ENCODE peak calls at places on chromosomes 2 and 18, in nine cellular contexts. One of them, this sample, is unnamed.

GRCh38 chr18:79857082-79857661 is 59.4 kb downstream of the KCNG2 start:
- DNase-seq in effector memory CD4-positive, alpha-beta T cell: no peak
- DNase-seq in HuH-7: no peak
- DNase-seq in NCI-H2081 treated with DMSO at 0.1 percent for 48 hours: no peak
- DNase-seq in T-helper 1 cell: no peak
- DNase-seq in NCI-H1417: peak; percentile 48
- DNase-seq in CD8-positive, alpha-beta memory T cell: no peak
- DNase-seq in AG04449: no peak
- DNase-seq in gastrocnemius medialis: no peak
- DNase-seq in this sample: peak; percentile 44

GRCh38 chr2:224934542-224935188 is 107.6 kb downstream of the DOCK10 start:
- DNase-seq in CD8-positive, alpha-beta memory T cell: no peak
- DNase-seq in AG04449: no peak
- DNase-seq in HuH-7: no peak
- DNase-seq in NCI-H1417: no peak
- DNase-seq in gastrocnemius medialis: no peak
- DNase-seq in NCI-H2081 treated with DMSO at 0.1 percent for 48 hours: no peak
- DNase-seq in T-helper 1 cell: no peak
- DNase-seq in effector memory CD4-positive, alpha-beta T cell: no peak
- DNase-seq in this sample: no peak

GRCh38 chr2:34998726-34999125 is 1356.9 kb upstream of the CRIM1 start:
- DNase-seq in effector memory CD4-positive, alpha-beta T cell: no peak
- DNase-seq in T-helper 1 cell: no peak
- DNase-seq in AG04449: no peak
- DNase-seq in HuH-7: no peak
- DNase-seq in gastrocnemius medialis: no peak
- DNase-seq in CD8-positive, alpha-beta memory T cell: no peak
- DNase-seq in NCI-H2081 treated with DMSO at 0.1 percent for 48 hours: no peak
- DNase-seq in NCI-H1417: no peak
- DNase-seq in this sample: no peak

GRCh38 chr2:31241625-31242270 is 7.8 kb downstream of the EHD3 start:
- DNase-seq in effector memory CD4-positive, alpha-beta T cell: no peak
- DNase-seq in gastrocnemius medialis: peak; percentile 73
- DNase-seq in HuH-7: no peak
- DNase-seq in NCI-H2081 treated with DMSO at 0.1 percent for 48 hours: no peak
- DNase-seq in NCI-H1417: no peak
- DNase-seq in AG04449: no peak
- DNase-seq in T-helper 1 cell: no peak
- DNase-seq in CD8-positive, alpha-beta memory T cell: no peak
- DNase-seq in this sample: no peak

GRCh38 chr2:119485336-119486110 is 38.8 kb downstream of the SCTR start:
- DNase-seq in NCI-H2081 treated with DMSO at 0.1 percent for 48 hours: no peak
- DNase-seq in AG04449: no peak
- DNase-seq in gastrocnemius medialis: peak; percentile 66
- DNase-seq in CD8-positive, alpha-beta memory T cell: no peak
- DNase-seq in T-helper 1 cell: no peak
- DNase-seq in effector memory CD4-positive, alpha-beta T cell: no peak
- DNase-seq in HuH-7: no peak
- DNase-seq in NCI-H1417: no peak
- DNase-seq in this sample: no peak

GRCh38 chr18:68441241-68441640 is 273.7 kb downstream of the TMX3 start:
- DNase-seq in NCI-H1417: no peak
- DNase-seq in HuH-7: no peak
- DNase-seq in T-helper 1 cell: no peak
- DNase-seq in NCI-H2081 treated with DMSO at 0.1 percent for 48 hours: no peak
- DNase-seq in CD8-positive, alpha-beta memory T cell: no peak
- DNase-seq in AG04449: no peak
- DNase-seq in gastrocnemius medialis: no peak
- DNase-seq in effector memory CD4-positive, alpha-beta T cell: no peak
- DNase-seq in this sample: peak; percentile 41

GRCh38 chr2:9627310-9627709 is 3.5 kb downstream of the YWHAQ start:
- DNase-seq in gastrocnemius medialis: no peak
- DNase-seq in AG04449: no peak
- DNase-seq in effector memory CD4-positive, alpha-beta T cell: no peak
- DNase-seq in HuH-7: no peak
- DNase-seq in T-helper 1 cell: no peak
- DNase-seq in NCI-H2081 treated with DMSO at 0.1 percent for 48 hours: no peak
- DNase-seq in NCI-H1417: no peak
- DNase-seq in CD8-positive, alpha-beta memory T cell: no peak
- DNase-seq in this sample: no peak

GRCh38 chr2:163374282-163374681 is 361.5 kb downstream of the FIGN start:
- DNase-seq in AG04449: no peak
- DNase-seq in CD8-positive, alpha-beta memory T cell: no peak
- DNase-seq in T-helper 1 cell: no peak
- DNase-seq in effector memory CD4-positive, alpha-beta T cell: no peak
- DNase-seq in gastrocnemius medialis: no peak
- DNase-seq in NCI-H1417: no peak
- DNase-seq in NCI-H2081 treated with DMSO at 0.1 percent for 48 hours: no peak
- DNase-seq in HuH-7: no peak
- DNase-seq in this sample: no peak

GRCh38 chr18:78713064-78713463 is 266.6 kb upstream of the SALL3 start:
- DNase-seq in effector memory CD4-positive, alpha-beta T cell: no peak
- DNase-seq in NCI-H1417: no peak
- DNase-seq in NCI-H2081 treated with DMSO at 0.1 percent for 48 hours: no peak
- DNase-seq in HuH-7: peak; percentile 32
- DNase-seq in gastrocnemius medialis: no peak
- DNase-seq in AG04449: no peak
- DNase-seq in T-helper 1 cell: no peak
- DNase-seq in CD8-positive, alpha-beta memory T cell: no peak
- DNase-seq in this sample: no peak

GRCh38 chr2:104909317-104909716 is 55.4 kb downstream of the POU3F3 start:
- DNase-seq in AG04449: no peak
- DNase-seq in effector memory CD4-positive, alpha-beta T cell: no peak
- DNase-seq in CD8-positive, alpha-beta memory T cell: no peak
- DNase-seq in NCI-H2081 treated with DMSO at 0.1 percent for 48 hours: no peak
- DNase-seq in NCI-H1417: no peak
- DNase-seq in HuH-7: no peak
- DNase-seq in T-helper 1 cell: no peak
- DNase-seq in gastrocnemius medialis: no peak
- DNase-seq in this sample: no peak

GRCh38 chr2:172336681-172337080 is 90.7 kb upstream of the ITGA6 start:
- DNase-seq in CD8-positive, alpha-beta memory T cell: no peak
- DNase-seq in gastrocnemius medialis: no peak
- DNase-seq in HuH-7: no peak
- DNase-seq in effector memory CD4-positive, alpha-beta T cell: no peak
- DNase-seq in NCI-H2081 treated with DMSO at 0.1 percent for 48 hours: no peak
- DNase-seq in AG04449: no peak
- DNase-seq in T-helper 1 cell: no peak
- DNase-seq in NCI-H1417: no peak
- DNase-seq in this sample: no peak

GRCh38 chr2:46363535-46364170 is 66.4 kb downstream of the EPAS1 start:
- DNase-seq in T-helper 1 cell: no peak
- DNase-seq in AG04449: peak; percentile 21
- DNase-seq in effector memory CD4-positive, alpha-beta T cell: no peak
- DNase-seq in NCI-H2081 treated with DMSO at 0.1 percent for 48 hours: no peak
- DNase-seq in gastrocnemius medialis: no peak
- DNase-seq in HuH-7: no peak
- DNase-seq in CD8-positive, alpha-beta memory T cell: no peak
- DNase-seq in NCI-H1417: no peak
- DNase-seq in this sample: no peak

GRCh38 chr18:68121826-68122225 is 593.1 kb downstream of the TMX3 start:
- DNase-seq in NCI-H2081 treated with DMSO at 0.1 percent for 48 hours: no peak
- DNase-seq in CD8-positive, alpha-beta memory T cell: no peak
- DNase-seq in AG04449: no peak
- DNase-seq in T-helper 1 cell: no peak
- DNase-seq in gastrocnemius medialis: no peak
- DNase-seq in NCI-H1417: no peak
- DNase-seq in HuH-7: no peak
- DNase-seq in effector memory CD4-positive, alpha-beta T cell: no peak
- DNase-seq in this sample: no peak

GRCh38 chr18:8797206-8797605 is 91.8 kb downstream of the MTCL1 start:
- DNase-seq in gastrocnemius medialis: no peak
- DNase-seq in HuH-7: no peak
- DNase-seq in effector memory CD4-positive, alpha-beta T cell: no peak
- DNase-seq in CD8-positive, alpha-beta memory T cell: no peak
- DNase-seq in AG04449: no peak
- DNase-seq in NCI-H1417: no peak
- DNase-seq in T-helper 1 cell: no peak
- DNase-seq in NCI-H2081 treated with DMSO at 0.1 percent for 48 hours: no peak
- DNase-seq in this sample: no peak

GRCh38 chr18:77255426-77256105 is 5.9 kb downstream of the GALR1 start:
- DNase-seq in NCI-H1417: no peak
- DNase-seq in HuH-7: no peak
- DNase-seq in NCI-H2081 treated with DMSO at 0.1 percent for 48 hours: no peak
- DNase-seq in effector memory CD4-positive, alpha-beta T cell: no peak
- DNase-seq in T-helper 1 cell: no peak
- DNase-seq in gastrocnemius medialis: no peak
- DNase-seq in CD8-positive, alpha-beta memory T cell: no peak
- DNase-seq in AG04449: no peak
- DNase-seq in this sample: no peak

GRCh38 chr2:211077216-211077764 is 520.9 kb downstream of the CPS1 start:
- DNase-seq in NCI-H1417: no peak
- DNase-seq in AG04449: no peak
- DNase-seq in NCI-H2081 treated with DMSO at 0.1 percent for 48 hours: peak; percentile 13
- DNase-seq in CD8-positive, alpha-beta memory T cell: no peak
- DNase-seq in gastrocnemius medialis: no peak
- DNase-seq in HuH-7: no peak
- DNase-seq in T-helper 1 cell: no peak
- DNase-seq in effector memory CD4-positive, alpha-beta T cell: no peak
- DNase-seq in this sample: no peak

GRCh38 chr2:31051213-31052185 is 86.7 kb downstream of the GALNT14 start:
- DNase-seq in gastrocnemius medialis: no peak
- DNase-seq in NCI-H2081 treated with DMSO at 0.1 percent for 48 hours: no peak
- DNase-seq in AG04449: no peak
- DNase-seq in effector memory CD4-positive, alpha-beta T cell: no peak
- DNase-seq in T-helper 1 cell: no peak
- DNase-seq in CD8-positive, alpha-beta memory T cell: no peak
- DNase-seq in NCI-H1417: no peak
- DNase-seq in HuH-7: no peak
- DNase-seq in this sample: no peak

GRCh38 chr2:29482867-29483266 is 367.7 kb downstream of the CLIP4 start:
- DNase-seq in T-helper 1 cell: no peak
- DNase-seq in CD8-positive, alpha-beta memory T cell: no peak
- DNase-seq in NCI-H2081 treated with DMSO at 0.1 percent for 48 hours: no peak
- DNase-seq in effector memory CD4-positive, alpha-beta T cell: no peak
- DNase-seq in NCI-H1417: no peak
- DNase-seq in HuH-7: no peak
- DNase-seq in gastrocnemius medialis: no peak
- DNase-seq in AG04449: no peak
- DNase-seq in this sample: no peak

GRCh38 chr18:57906852-57907251 is 103.7 kb upstream of the ATP8B1 start:
- DNase-seq in T-helper 1 cell: no peak
- DNase-seq in NCI-H1417: no peak
- DNase-seq in NCI-H2081 treated with DMSO at 0.1 percent for 48 hours: no peak
- DNase-seq in CD8-positive, alpha-beta memory T cell: no peak
- DNase-seq in AG04449: no peak
- DNase-seq in HuH-7: no peak
- DNase-seq in gastrocnemius medialis: no peak
- DNase-seq in effector memory CD4-positive, alpha-beta T cell: no peak
- DNase-seq in this sample: no peak

GRCh38 chr18:25282282-25282681 is 69.7 kb downstream of the ZNF521 start:
- DNase-seq in HuH-7: no peak
- DNase-seq in NCI-H2081 treated with DMSO at 0.1 percent for 48 hours: no peak
- DNase-seq in T-helper 1 cell: no peak
- DNase-seq in CD8-positive, alpha-beta memory T cell: no peak
- DNase-seq in effector memory CD4-positive, alpha-beta T cell: no peak
- DNase-seq in AG04449: no peak
- DNase-seq in NCI-H1417: no peak
- DNase-seq in gastrocnemius medialis: no peak
- DNase-seq in this sample: no peak

GRCh38 chr2:237547841-237548416 is 18.4 kb upstream of the PRLH start:
- DNase-seq in NCI-H1417: peak; percentile 24
- DNase-seq in NCI-H2081 treated with DMSO at 0.1 percent for 48 hours: no peak
- DNase-seq in CD8-positive, alpha-beta memory T cell: no peak
- DNase-seq in effector memory CD4-positive, alpha-beta T cell: no peak
- DNase-seq in AG04449: no peak
- DNase-seq in T-helper 1 cell: no peak
- DNase-seq in HuH-7: no peak
- DNase-seq in gastrocnemius medialis: no peak
- DNase-seq in this sample: no peak

GRCh38 chr2:234165421-234165820 is 114.9 kb downstream of the SPP2 start:
- DNase-seq in CD8-positive, alpha-beta memory T cell: no peak
- DNase-seq in NCI-H1417: no peak
- DNase-seq in NCI-H2081 treated with DMSO at 0.1 percent for 48 hours: no peak
- DNase-seq in gastrocnemius medialis: no peak
- DNase-seq in effector memory CD4-positive, alpha-beta T cell: no peak
- DNase-seq in AG04449: peak; percentile 96
- DNase-seq in T-helper 1 cell: no peak
- DNase-seq in HuH-7: no peak
- DNase-seq in this sample: no peak

GRCh38 chr2:7812231-7812995 is 869.4 kb upstream of the ID2 start:
- DNase-seq in NCI-H1417: no peak
- DNase-seq in effector memory CD4-positive, alpha-beta T cell: no peak
- DNase-seq in NCI-H2081 treated with DMSO at 0.1 percent for 48 hours: no peak
- DNase-seq in T-helper 1 cell: no peak
- DNase-seq in gastrocnemius medialis: no peak
- DNase-seq in CD8-positive, alpha-beta memory T cell: no peak
- DNase-seq in HuH-7: no peak
- DNase-seq in AG04449: no peak
- DNase-seq in this sample: no peak

GRCh38 chr2:61177727-61178549 is 15.9 kb downstream of the C2orf74 start:
- DNase-seq in effector memory CD4-positive, alpha-beta T cell: no peak
- DNase-seq in NCI-H1417: peak; percentile 86
- DNase-seq in HuH-7: peak; percentile 43
- DNase-seq in T-helper 1 cell: peak; percentile 29
- DNase-seq in AG04449: no peak
- DNase-seq in CD8-positive, alpha-beta memory T cell: peak; percentile 36
- DNase-seq in NCI-H2081 treated with DMSO at 0.1 percent for 48 hours: no peak
- DNase-seq in gastrocnemius medialis: peak; percentile 16
- DNase-seq in this sample: no peak

GRCh38 chr2:100365434-100365833 is 43.1 kb upstream of the LONRF2 start:
- DNase-seq in NCI-H2081 treated with DMSO at 0.1 percent for 48 hours: peak; percentile 77
- DNase-seq in effector memory CD4-positive, alpha-beta T cell: no peak
- DNase-seq in HuH-7: no peak
- DNase-seq in gastrocnemius medialis: peak; percentile 60
- DNase-seq in NCI-H1417: no peak
- DNase-seq in CD8-positive, alpha-beta memory T cell: no peak
- DNase-seq in AG04449: peak; percentile 37
- DNase-seq in T-helper 1 cell: no peak
- DNase-seq in this sample: peak; percentile 20

GRCh38 chr2:98839292-98839691 is 96.7 kb downstream of the CRACDL start:
- DNase-seq in gastrocnemius medialis: no peak
- DNase-seq in NCI-H1417: no peak
- DNase-seq in T-helper 1 cell: no peak
- DNase-seq in CD8-positive, alpha-beta memory T cell: no peak
- DNase-seq in effector memory CD4-positive, alpha-beta T cell: no peak
- DNase-seq in NCI-H2081 treated with DMSO at 0.1 percent for 48 hours: no peak
- DNase-seq in AG04449: peak; percentile 26
- DNase-seq in HuH-7: no peak
- DNase-seq in this sample: no peak

GRCh38 chr2:182133195-182133891 is 147.7 kb downstream of the PPP1R1C start:
- DNase-seq in AG04449: no peak
- DNase-seq in gastrocnemius medialis: no peak
- DNase-seq in HuH-7: no peak
- DNase-seq in NCI-H2081 treated with DMSO at 0.1 percent for 48 hours: no peak
- DNase-seq in CD8-positive, alpha-beta memory T cell: no peak
- DNase-seq in T-helper 1 cell: no peak
- DNase-seq in effector memory CD4-positive, alpha-beta T cell: no peak
- DNase-seq in NCI-H1417: no peak
- DNase-seq in this sample: no peak

This sample was measured in SK-N-DZ.